ENCODE peak calls at places on chromosomes 13 and 19, in six cellular contexts. E is CD8-positive, alpha-beta T cell; I is NCI-H2227 treated with DMSO at 0.1 percent for 48 hours; D is neural crest cell; M is choroid plexus epithelial cell; B is HS-5. V is an unnamed sample.

GRCh38 chr19:7356899-7357627 is 8.3 kb downstream of the ARHGEF18 start:
- DNase-seq in E (no peak), B (no peak), I (no peak), D (no peak), M (no peak), V (no peak)

GRCh38 chr19:23420824-23421223 is 25.6 kb upstream of the ZNF91 start:
- DNase-seq in D (no peak), M (no peak), B (no peak), I (no peak), E (no peak), V (no peak)

GRCh38 chr13:113297370-113297871 is 382 bp downstream of the LAMP1 start:
- DNase-seq in D (no peak), M (peak), I (no peak), E (peak), B (no peak), V (peak)

GRCh38 chr13:112729408-112729807 is 39.6 kb downstream of the ATP11A start:
- DNase-seq in M (no peak), D (no peak), I (no peak), B (no peak), E (no peak), V (no peak)

GRCh38 chr13:67168384-67168783 is 61.8 kb downstream of the PCDH9 start:
- DNase-seq in E (no peak), B (no peak), D (no peak), I (no peak), M (no peak), V (no peak)

GRCh38 chr13:112447306-112447705 is 71.2 kb downstream of the SPACA7 start:
- DNase-seq in B (no peak), M (no peak), E (no peak), D (no peak), I (no peak), V (no peak)

GRCh38 chr13:25906211-25906661 is 145.6 kb downstream of the SHISA2 start:
- DNase-seq in I (no peak), B (no peak), M (no peak), E (no peak), D (no peak), V (no peak)

GRCh38 chr19:1360818-1361461 is 22.8 kb upstream of the NDUFS7 start:
- DNase-seq in M (peak), I (peak), B (peak), D (no peak), E (no peak), V (no peak)

GRCh38 chr13:31773538-31773937 is 34.2 kb downstream of the RXFP2 start:
- DNase-seq in M (peak), I (no peak), D (no peak), E (no peak), B (peak), V (no peak)

GRCh38 chr19:294819-295686 is 3.9 kb upstream of the PLPP2 start:
- DNase-seq in E (peak), I (peak), M (peak), B (no peak), D (peak), V (peak)

GRCh38 chr13:73778242-73778864 is 355.9 kb downstream of the KLF12 start:
- DNase-seq in M (no peak), E (no peak), B (no peak), I (no peak), D (no peak), V (no peak)

GRCh38 chr19:15324791-15325519 is 7.4 kb downstream of the BRD4 start:
- DNase-seq in B (no peak), E (peak), D (no peak), I (no peak), M (no peak), V (no peak)

GRCh38 chr19:3671680-3672574 is 28.3 kb downstream of the PIP5K1C start:
- DNase-seq in D (no peak), M (peak), I (no peak), B (no peak), E (peak), V (no peak)

GRCh38 chr19:44865196-44865767 is 19.2 kb downstream of the NECTIN2 start:
- DNase-seq in D (no peak), E (no peak), M (no peak), I (no peak), B (no peak), V (no peak)

GRCh38 chr13:99655351-99656091 is 154.2 kb downstream of the TM9SF2 start:
- DNase-seq in I (no peak), E (no peak), D (no peak), B (no peak), M (peak), V (no peak)